ENCODE peak calls at places on chromosomes 12 and 14, in five cellular contexts. Q is uterus, I is fibroblast of lung, M is GM23248, C is Karpas-422. R is an unnamed sample.

GRCh38 chr12:4977104-4977503 is 66.6 kb upstream of the KCNA5 start:
- DNase-seq in C (no peak), I (no peak), M (no peak), Q (no peak), R (no peak)

GRCh38 chr12:75489187-75489586 is 8.6 kb downstream of the GLIPR1 start:
- DNase-seq in C (no peak), Q (no peak), M (peak), I (no peak), R (no peak)

GRCh38 chr12:131113562-131113961 is 159.9 kb downstream of the ADGRD1 start:
- DNase-seq in Q (no peak), I (no peak), C (no peak), M (no peak), R (no peak)

GRCh38 chr12:120984351-120984898 is 6.1 kb downstream of the HNF1A start:
- DNase-seq in M (no peak), C (no peak), I (no peak), Q (no peak), R (no peak)

GRCh38 chr14:50830044-50830931 is 674 bp downstream of the NIN start:
- DNase-seq in Q (peak), I (peak), M (peak), C (peak), R (peak)

GRCh38 chr12:48197967-48198618 is 5.0 kb downstream of the OR10AD1 start:
- DNase-seq in M (peak), Q (peak), C (peak), I (peak), R (peak)

GRCh38 chr12:120316798-120317257 is 10.8 kb downstream of the PLA2G1B start:
- DNase-seq in M (peak), Q (no peak), I (peak), C (peak), R (no peak)

GRCh38 chr12:63795032-63795687 is 15.5 kb downstream of the RXYLT1 start:
- DNase-seq in C (no peak), Q (no peak), M (no peak), I (no peak), R (no peak)

GRCh38 chr12:55842681-55843429 is at the start of gene MMP19:
- DNase-seq in M (peak), I (peak), Q (peak), C (no peak), R (peak)

GRCh38 chr14:29521526-29522137 is 406.0 kb downstream of the PRKD1 start:
- DNase-seq in Q (no peak), M (peak), C (peak), I (peak), R (no peak)

GRCh38 chr12:40646891-40647290 is 45.3 kb upstream of the CNTN1 start:
- DNase-seq in Q (no peak), M (no peak), C (no peak), I (no peak), R (no peak)
- H3K27ac ChIP-seq in Q (no peak), M (no peak), C (no peak), I (no peak), R (no peak)

DNA sequence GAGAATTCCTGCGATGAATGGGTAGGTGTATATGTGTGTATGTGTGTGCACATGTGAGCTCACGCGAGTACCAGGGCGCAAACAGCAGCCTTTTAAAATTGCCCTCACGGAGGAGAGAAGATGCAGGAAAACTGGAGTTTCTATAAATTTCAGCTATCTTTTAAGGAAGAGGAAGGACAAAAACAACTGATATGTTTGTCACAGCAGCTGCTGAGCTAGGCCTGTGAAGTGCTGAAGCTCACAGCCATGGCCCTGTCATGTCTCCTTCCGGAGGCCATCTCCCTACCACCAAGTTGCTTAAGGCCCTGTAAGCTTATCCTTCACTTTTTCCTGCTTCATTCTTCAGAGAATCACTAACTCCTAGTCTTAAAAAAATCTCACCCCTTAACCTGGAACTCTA is 40.7 kb downstream of the DUSP16 start:
- DNase-seq in Q (no peak), M (no peak), I (no peak), C (no peak), R (no peak)
- H3K27ac ChIP-seq in Q (no peak), M (no peak), I (no peak), C (no peak), R (no peak)

GRCh38 chr14:101065246-101065645 is 161.7 kb upstream of the RTL1 start:
- DNase-seq in I (no peak), M (no peak), C (no peak), Q (peak), R (no peak)

GRCh38 chr14:101065696-101066694 is 162.5 kb upstream of the RTL1 start:
- DNase-seq in I (no peak), C (no peak), M (no peak), Q (peak), R (no peak)

GRCh38 chr14:101068958-101069549 is 165.5 kb upstream of the RTL1 start:
- DNase-seq in M (no peak), Q (peak), C (no peak), I (no peak), R (no peak)

GRCh38 chr14:101068293-101068957 is 164.9 kb upstream of the RTL1 start:
- DNase-seq in C (no peak), Q (peak), I (no peak), M (no peak), R (no peak)

DNA sequence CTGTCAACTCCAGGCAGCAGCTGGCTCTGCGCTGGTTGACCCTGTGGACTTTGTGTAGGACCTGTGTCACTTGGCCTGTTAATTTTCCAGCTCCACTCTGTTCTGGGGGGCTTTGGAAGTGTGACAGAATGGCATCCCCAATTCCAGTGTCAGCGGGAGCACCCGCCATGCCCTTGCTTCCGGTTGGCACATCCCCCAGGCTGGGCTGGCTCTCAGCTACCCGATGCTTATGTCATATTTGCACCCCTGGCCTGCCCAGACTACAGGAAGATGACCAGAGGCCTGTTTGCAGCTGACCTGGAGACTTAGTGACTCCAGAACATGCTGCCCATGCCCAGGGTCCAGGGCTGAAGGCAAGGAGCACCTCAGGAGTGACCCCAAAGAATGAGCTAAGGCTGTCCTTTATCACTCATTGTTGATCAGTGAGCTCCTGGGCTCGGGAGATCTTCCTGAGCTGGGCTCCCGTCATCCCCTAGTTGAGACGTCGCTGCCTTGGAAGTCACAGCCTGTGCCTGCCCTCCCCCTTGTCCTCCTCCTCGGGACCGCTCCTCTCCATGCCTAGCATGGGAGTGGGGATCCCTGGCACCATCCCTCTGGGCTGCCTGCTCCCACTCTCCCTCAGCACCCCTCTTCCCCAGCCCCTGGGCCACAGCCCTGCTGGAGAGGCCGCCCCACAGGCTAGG is 163.4 kb upstream of the RTL1 start:
- DNase-seq in M (no peak), Q (peak), C (no peak), I (no peak), R (no peak)
- H3K27ac ChIP-seq in M (no peak), Q (no peak), C (no peak), I (no peak), R (no peak)

DNA sequence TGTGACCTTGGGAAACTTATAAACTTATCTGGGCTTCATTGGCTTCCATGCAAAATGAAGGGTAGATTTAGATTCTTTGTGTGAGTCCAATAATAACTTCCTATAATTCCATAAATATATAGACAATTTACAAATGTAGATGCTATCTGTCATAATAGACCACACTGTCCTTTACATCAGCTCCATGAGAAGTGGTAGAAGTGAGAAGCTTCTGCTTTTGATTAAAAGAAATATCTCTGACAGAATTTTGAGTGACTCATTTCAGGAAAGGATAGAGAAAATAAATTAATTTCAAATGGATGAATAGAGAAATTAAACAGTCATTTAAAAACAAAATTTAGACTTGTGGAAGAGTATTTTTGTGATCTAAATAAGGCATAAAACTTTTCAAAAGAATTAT is 329.7 kb upstream of the ATP2B1 start:
- DNase-seq in C (no peak), I (no peak), M (peak), Q (no peak), R (no peak)
- H3K27ac ChIP-seq in C (no peak), I (no peak), M (peak), Q (no peak), R (no peak)

R was measured in RWPE1.